ENCODE peak calls at places on chromosomes 1 and 21, in six cellular contexts. H, M, I, F, Y and L are unnamed samples.
A peak's percentile ranks its signal among the peaks of the same experiment; 100 is the strongest.

GRCh38 chr21:15604424-15604823 is 125.4 kb upstream of the USP25 start:
- DNase-seq in F (no peak), I (no peak), H (no peak), M (no peak), Y (no peak), L (no peak)

GRCh38 chr1:245969274-245969673 is 537.8 kb downstream of the SMYD3 start:
- DNase-seq in Y (no peak), M (no peak), H (no peak), I (no peak), F (no peak), L (no peak)

GRCh38 chr1:235586413-235586812 is 63.2 kb downstream of the GNG4 start:
- DNase-seq in F (no peak), I (no peak), M (no peak), Y (no peak), H (no peak), L (no peak)

GRCh38 chr1:1371354-1371740 is 3.7 kb downstream of the AURKAIP1 start:
- DNase-seq in I (no peak), H (no peak), F (no peak), M (no peak), Y (no peak), L (no peak)

GRCh38 chr1:207067695-207068094 is 14.6 kb downstream of the PFKFB2 start:
- DNase-seq in Y (peak; percentile 43), M (no peak), H (no peak), F (no peak), I (no peak), L (no peak)

GRCh38 chr1:36511804-36512798 is 29.4 kb upstream of the CSF3R start:
- DNase-seq in I (no peak), M (no peak), Y (no peak), H (peak; percentile 24), F (peak; percentile 40), L (no peak)

GRCh38 chr1:236206548-236206947 is 64.2 kb downstream of the GPR137B start:
- DNase-seq in M (peak; percentile 17), F (peak; percentile 63), H (no peak), I (no peak), Y (peak; percentile 8), L (no peak)

GRCh38 chr1:41381691-41382530 is 20.7 kb downstream of the FOXO6 start:
- DNase-seq in Y (peak; percentile 54), F (peak; percentile 83), I (peak; percentile 69), M (peak; percentile 19), H (no peak), L (peak; percentile 72)

GRCh38 chr1:38834221-38834782 is 25.3 kb downstream of the RRAGC start:
- DNase-seq in H (no peak), Y (no peak), F (no peak), M (no peak), I (no peak), L (no peak)

GRCh38 chr1:21022279-21023040 is 154.2 kb downstream of the EIF4G3 start:
- DNase-seq in I (peak; percentile 73), Y (peak; percentile 63), M (peak; percentile 54), F (peak; percentile 84), H (no peak), L (peak; percentile 59)

GRCh38 chr1:173507205-173507846 is 30.2 kb downstream of the PRDX6 start:
- DNase-seq in Y (no peak), M (no peak), H (no peak), I (no peak), F (no peak), L (no peak)

GRCh38 chr1:201016211-201016651 is 7.3 kb downstream of the KIF21B start:
- DNase-seq in M (no peak), Y (peak; percentile 61), F (no peak), I (no peak), H (no peak), L (peak; percentile 49)

GRCh38 chr1:91120421-91120820 is 98.6 kb upstream of the ZNF644 start:
- DNase-seq in H (peak; percentile 69), I (no peak), Y (peak; percentile 23), M (peak; percentile 32), F (no peak), L (no peak)

DNA sequence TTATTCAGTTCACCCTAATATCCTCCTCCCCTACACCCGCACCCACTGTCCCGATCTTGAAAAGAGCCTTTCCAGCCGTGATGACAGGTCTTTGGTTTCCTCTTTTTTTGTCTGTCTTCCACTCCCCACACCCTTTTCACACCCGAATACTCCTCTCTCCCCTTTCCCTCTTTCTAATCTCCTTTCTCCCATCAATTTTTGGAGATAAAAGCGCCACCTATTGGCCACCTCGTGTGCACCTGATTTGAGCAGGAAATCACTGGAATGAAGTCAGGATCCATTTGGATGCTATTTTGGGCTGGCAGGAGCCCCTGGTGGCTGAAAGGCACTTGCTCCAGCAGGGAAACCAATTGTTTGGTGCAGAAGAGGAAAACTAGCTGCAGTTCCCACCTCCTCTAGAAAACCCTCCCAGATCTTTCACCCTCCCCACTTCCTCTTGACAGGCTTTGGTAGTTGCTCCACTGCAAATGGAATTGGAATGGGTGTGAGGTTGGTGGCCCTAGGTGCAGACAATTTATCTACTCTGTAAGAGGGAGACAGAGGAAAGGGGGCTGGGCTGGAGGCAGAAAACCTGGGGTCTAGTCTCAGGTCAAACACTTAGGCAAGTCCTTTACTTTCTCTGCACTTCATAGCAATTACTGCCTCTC is 8.4 kb downstream of the FOXE3 start:
- DNase-seq in I (peak; percentile 65), F (no peak), M (no peak), H (no peak), Y (no peak), L (no peak)
- TF ChIP-seq CTCF in I (peak; percentile 65), F (peak; percentile 39), M (peak; percentile 64), H (peak; percentile 78), Y (peak; percentile 55), L (no peak)

DNA sequence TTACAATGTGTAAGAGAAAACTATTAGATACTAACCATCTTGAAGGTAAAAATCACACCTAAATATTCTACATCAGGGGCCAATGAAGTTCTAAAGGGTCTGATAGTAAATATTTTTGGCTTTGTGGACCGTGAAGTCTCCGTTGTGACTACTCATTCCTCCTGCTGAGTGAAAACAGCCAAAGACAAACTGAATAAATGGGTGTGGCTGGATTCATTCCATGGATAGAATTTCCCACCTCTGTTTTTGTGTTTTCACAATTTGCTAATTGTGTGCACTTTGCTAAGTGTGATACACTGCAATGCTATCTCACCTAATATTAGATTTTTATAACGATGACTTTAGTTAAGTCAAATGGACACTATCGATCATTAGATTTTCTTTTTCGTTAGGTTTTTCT is 1474.0 kb downstream of the PLA2G4A start:
- DNase-seq in F (no peak), M (no peak), H (no peak), I (no peak), Y (no peak), L (no peak)
- TF ChIP-seq POLR2A in F (no peak), M (no peak), H (no peak), I (no peak), Y (no peak), L (no peak)

GRCh38 chr1:51518033-51518729 is 885 bp downstream of the EPS15 start:
- DNase-seq in M (peak; percentile 43), I (peak; percentile 25), Y (peak; percentile 74), H (peak; percentile 69), F (peak; percentile 68), L (peak; percentile 37)

GRCh38 chr1:51519857-51520699 is 1.0 kb upstream of the EPS15 start:
- DNase-seq in I (no peak), Y (no peak), F (no peak), H (no peak), M (no peak), L (no peak)

GRCh38 chr1:51518730-51519047 is 377 bp downstream of the EPS15 start:
- DNase-seq in Y (peak; percentile 80), M (no peak), I (peak; percentile 19), H (peak; percentile 71), F (peak; percentile 78), L (peak; percentile 55)

GRCh38 chr1:51519048-51519856 is at the start of gene EPS15:
- DNase-seq in M (peak; percentile 74), Y (peak; percentile 92), F (peak; percentile 93), I (peak; percentile 69), H (peak; percentile 93), L (peak; percentile 88)

GRCh38 chr1:51520700-51521248 is 1.7 kb upstream of the EPS15 start:
- DNase-seq in I (no peak), Y (no peak), H (no peak), M (no peak), F (no peak), L (no peak)
- TF ChIP-seq EP300 in I (no peak), Y (no peak), H (no peak), M (no peak), F (no peak), L (no peak)

GRCh38 chr1:171446396-171446795 is 38.9 kb upstream of the PRRC2C start:
- DNase-seq in M (no peak), Y (no peak), H (no peak), I (no peak), F (no peak), L (no peak)
- TF ChIP-seq CTCF in M (no peak), Y (no peak), H (no peak), I (no peak), F (no peak), L (no peak)

GRCh38 chr1:40382110-40382464 is 8.6 kb downstream of the SMAP2 start:
- DNase-seq in M (no peak), Y (no peak), F (no peak), I (no peak), H (no peak), L (no peak)

GRCh38 chr1:40379785-40380452 is 6.4 kb downstream of the SMAP2 start:
- DNase-seq in M (no peak), Y (no peak), F (no peak), H (no peak), I (no peak), L (no peak)

GRCh38 chr1:40380817-40381216 is 7.3 kb downstream of the SMAP2 start:
- DNase-seq in H (no peak), M (no peak), F (no peak), I (no peak), Y (no peak), L (no peak)

GRCh38 chr1:40382601-40383000 is 9.1 kb downstream of the SMAP2 start:
- DNase-seq in F (no peak), I (no peak), H (no peak), Y (no peak), M (no peak), L (no peak)

DNA sequence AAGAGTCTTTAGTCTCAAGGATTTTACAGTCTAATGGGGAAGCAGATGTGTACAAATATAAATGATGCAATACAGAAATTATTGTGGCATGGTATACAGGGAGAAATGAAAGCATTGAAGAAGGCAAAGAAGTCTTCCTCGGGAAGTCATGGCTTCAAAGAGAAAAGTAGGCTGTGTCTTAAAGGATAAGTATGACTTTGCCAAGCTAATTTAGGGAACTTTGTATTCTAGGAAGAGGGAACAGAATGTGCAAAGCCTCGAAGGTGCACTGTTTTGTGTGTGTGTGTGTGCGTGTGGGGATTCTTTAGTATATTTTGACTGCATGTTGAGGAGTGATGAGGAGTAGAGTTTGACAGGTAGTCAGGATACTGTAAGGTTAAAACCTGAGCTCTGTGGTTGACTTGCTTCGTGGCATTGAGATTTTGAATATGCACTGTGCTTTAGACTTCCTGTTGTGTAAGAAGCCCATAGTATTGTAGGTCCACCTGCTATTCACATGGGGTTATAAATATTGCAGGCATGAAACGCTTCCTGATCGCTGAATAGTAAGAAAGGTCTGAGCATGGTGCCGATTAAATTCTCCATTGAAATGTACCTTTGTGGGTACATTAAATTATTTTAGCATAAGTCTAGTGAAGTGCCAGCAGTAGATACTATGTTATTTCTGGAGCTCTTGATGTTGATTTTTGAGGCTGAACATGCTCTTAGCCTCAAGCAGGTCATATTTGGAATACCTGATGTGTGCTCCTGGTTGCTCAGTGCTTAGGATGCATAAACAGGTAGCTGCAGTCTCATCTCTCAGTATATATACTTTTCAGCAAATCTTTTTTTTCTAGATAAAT is 8.0 kb downstream of the SMAP2 start:
- DNase-seq in I (no peak), M (no peak), F (no peak), H (no peak), Y (no peak), L (no peak)
- TF ChIP-seq POLR2A in I (no peak), M (no peak), F (no peak), H (no peak), Y (peak; percentile 72), L (no peak)

GRCh38 chr21:43718872-43719747 is at the start of gene PDXK:
- DNase-seq in M (peak; percentile 71), H (peak; percentile 88), F (peak; percentile 92), I (peak; percentile 38), Y (peak; percentile 93), L (peak; percentile 90)
- TF ChIP-seq EP300 in M (no peak), H (no peak), F (no peak), I (no peak), Y (no peak), L (no peak)